ENCODE peak calls at places on chromosomes 11 and 22, in six cellular contexts. Q, N, A, R, C and H are unnamed samples.
A peak's percentile ranks its signal among the peaks of the same experiment; 100 is the strongest.

GRCh38 chr22:36144886-36145541 is 15.5 kb downstream of the APOL3 start:
- DNase-seq in A (peak; percentile 69), R (peak; percentile 42), N (peak; percentile 86), Q (peak; percentile 81), C (peak; percentile 53), H (peak; percentile 56)

GRCh38 chr11:35165416-35166368 is 26.7 kb downstream of the CD44 start:
- DNase-seq in R (no peak), C (no peak), Q (peak; percentile 86), N (no peak), A (peak; percentile 50), H (no peak)

GRCh38 chr11:70065318-70066135 is 12.6 kb upstream of the ANO1 start:
- DNase-seq in R (no peak), Q (no peak), C (no peak), A (no peak), N (peak; percentile 20), H (no peak)

GRCh38 chr11:72613977-72614376 is 60.2 kb downstream of the PDE2A start:
- DNase-seq in A (no peak), N (no peak), C (no peak), Q (no peak), R (no peak), H (no peak)

GRCh38 chr22:36282078-36282831 is 29.3 kb downstream of the APOL1 start:
- DNase-seq in R (no peak), Q (no peak), A (no peak), C (no peak), N (no peak), H (no peak)

GRCh38 chr22:37563153-37564081 is 3.1 kb downstream of the CDC42EP1 start:
- DNase-seq in R (no peak), Q (peak; percentile 96), A (peak; percentile 97), C (no peak), N (no peak), H (peak; percentile 83)

GRCh38 chr11:67668191-67668551 is 6.3 kb downstream of the ALDH3B2 start:
- DNase-seq in N (no peak), C (no peak), Q (no peak), R (no peak), A (no peak), H (no peak)

GRCh38 chr11:82907376-82907775 is 5.8 kb downstream of the DDIAS start:
- DNase-seq in Q (no peak), A (no peak), C (no peak), N (no peak), R (no peak), H (no peak)

GRCh38 chr22:41021655-41022454 is 70.5 kb upstream of the EP300 start:
- DNase-seq in R (peak; percentile 36), Q (peak; percentile 51), A (peak; percentile 16), N (peak; percentile 68), C (no peak), H (peak; percentile 79)

GRCh38 chr22:32144875-32145274 is 14.2 kb downstream of the C22orf42 start:
- DNase-seq in R (no peak), A (no peak), Q (no peak), C (no peak), N (no peak), H (no peak)

GRCh38 chr11:129277216-129277838 is 85.2 kb upstream of the ARHGAP32 start:
- DNase-seq in R (no peak), A (peak; percentile 20), N (no peak), C (no peak), Q (peak; percentile 18), H (peak; percentile 19)
- H3K23ac ChIP-seq in R (no peak overlapping the region), A (no peak overlapping the region), N (no peak overlapping the region), C (no peak overlapping the region), Q (no peak overlapping the region), H (no peak overlapping the region)

GRCh38 chr11:40401132-40401853 is 1058.2 kb downstream of the LRRC4C start:
- DNase-seq in Q (no peak), N (no peak), R (no peak), C (no peak), A (no peak), H (no peak)

GRCh38 chr11:40405614-40406013 is 1053.8 kb downstream of the LRRC4C start:
- DNase-seq in C (no peak), R (no peak), A (no peak), Q (no peak), N (no peak), H (no peak)

GRCh38 chr11:40403321-40403720 is 1056.1 kb downstream of the LRRC4C start:
- DNase-seq in A (peak; percentile 23), N (no peak), R (no peak), C (no peak), Q (peak; percentile 32), H (no peak)
- H4K91ac ChIP-seq in A (no peak overlapping the region), N (no peak overlapping the region), R (no peak overlapping the region), C (no peak overlapping the region), Q (no peak overlapping the region), H (no peak overlapping the region)

DNA sequence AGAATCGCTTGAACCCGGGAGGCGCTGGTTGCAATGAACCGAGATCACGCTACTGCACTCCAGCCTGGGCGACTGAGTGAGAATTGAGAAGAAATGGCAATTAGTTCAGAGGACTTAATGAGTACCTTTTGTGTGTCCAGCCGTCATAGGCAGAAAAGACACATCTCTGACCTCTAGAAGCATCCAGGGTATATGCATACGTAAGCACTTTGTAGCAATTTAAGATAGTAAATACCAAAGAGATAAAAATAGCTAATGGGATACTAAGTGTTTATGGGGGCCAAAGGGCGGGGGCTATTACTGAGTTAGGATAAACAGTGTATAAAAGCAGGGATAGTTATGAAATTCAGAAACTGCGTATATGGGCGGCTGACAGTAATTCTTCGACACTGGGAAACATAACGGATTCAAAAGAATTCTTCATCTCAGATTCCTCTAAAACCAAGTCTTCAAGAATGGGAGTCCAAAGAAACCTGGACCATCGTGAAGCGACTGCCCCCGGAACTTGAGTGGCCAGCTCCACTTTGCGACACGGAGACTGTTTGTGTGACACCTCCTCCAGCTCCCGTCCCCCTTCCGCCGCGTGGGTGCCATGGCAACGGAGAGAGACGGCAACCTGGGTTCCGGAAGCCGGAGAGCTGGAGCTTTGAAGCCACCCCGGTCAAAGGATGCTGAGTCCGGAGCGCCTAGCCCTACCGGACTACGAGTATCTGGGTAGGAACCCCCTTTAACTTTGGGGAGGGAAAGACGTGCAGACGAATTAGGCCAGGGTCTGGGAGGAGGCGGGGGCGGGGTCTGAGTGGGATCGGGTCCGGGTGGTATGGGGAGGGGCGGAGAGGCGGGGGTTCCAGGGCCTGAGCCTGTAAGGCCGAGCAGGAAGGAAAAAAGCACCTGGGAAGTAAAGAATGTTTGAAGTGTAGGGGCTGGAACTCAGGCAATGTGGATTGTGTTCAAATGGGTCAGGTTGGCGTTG is at the start of gene CSTPP1:
- DNase-seq in Q (peak; percentile 92), N (peak; percentile 95), C (peak; percentile 71), A (peak; percentile 92), R (peak; percentile 93), H (peak; percentile 90)
- H4K8ac ChIP-seq in Q (peak within 1 kb of the TSS; percentile 60), N (no peak within 1 kb of the TSS), C (no peak within 1 kb of the TSS), A (peak within 1 kb of the TSS; percentile 94), R (no peak within 1 kb of the TSS), H (peak within 1 kb of the TSS; percentile 88)

GRCh38 chr11:64864473-64865285 is 13.7 kb downstream of the EHD1 start:
- DNase-seq in R (no peak), C (no peak), A (peak; percentile 97), Q (peak; percentile 95), N (no peak), H (peak; percentile 94)

GRCh38 chr11:64866173-64866491 is 12.3 kb downstream of the EHD1 start:
- DNase-seq in N (no peak), A (no peak), C (no peak), R (no peak), Q (no peak), H (no peak)

GRCh38 chr11:64863381-64864060 is 14.9 kb downstream of the EHD1 start:
- DNase-seq in N (no peak), C (no peak), R (no peak), Q (no peak), A (no peak), H (no peak)

GRCh38 chr11:64864135-64864472 is 14.3 kb downstream of the EHD1 start:
- DNase-seq in Q (no peak), A (no peak), R (no peak), C (no peak), N (no peak), H (no peak)

GRCh38 chr11:64865286-64866172 is 12.9 kb downstream of the EHD1 start:
- DNase-seq in A (peak; percentile 92), R (no peak), C (no peak), Q (peak; percentile 92), N (no peak), H (peak; percentile 77)
- H3K23ac ChIP-seq in A (peak overlapping the region; percentile 73), R (no peak overlapping the region), C (no peak overlapping the region), Q (peak overlapping the region; percentile 13), N (no peak overlapping the region), H (no peak overlapping the region)

GRCh38 chr11:100403817-100404216 is 283.3 kb upstream of the ARHGAP42 start:
- DNase-seq in A (peak; percentile 89), C (no peak), R (peak; percentile 41), Q (peak; percentile 49), N (no peak), H (no peak)
- H4K91ac ChIP-seq in A (peak overlapping the region; percentile 5), C (no peak overlapping the region), R (no peak overlapping the region), Q (no peak overlapping the region), N (no peak overlapping the region), H (no peak overlapping the region)

GRCh38 chr11:76785513-76785912 is 2.4 kb downstream of the TSKU start:
- DNase-seq in N (no peak), A (no peak), R (no peak), C (no peak), Q (no peak), H (no peak)
- H4K8ac ChIP-seq in N (no peak overlapping the region), A (no peak overlapping the region), R (no peak overlapping the region), C (no peak overlapping the region), Q (no peak overlapping the region), H (peak overlapping the region; percentile 40)

DNA sequence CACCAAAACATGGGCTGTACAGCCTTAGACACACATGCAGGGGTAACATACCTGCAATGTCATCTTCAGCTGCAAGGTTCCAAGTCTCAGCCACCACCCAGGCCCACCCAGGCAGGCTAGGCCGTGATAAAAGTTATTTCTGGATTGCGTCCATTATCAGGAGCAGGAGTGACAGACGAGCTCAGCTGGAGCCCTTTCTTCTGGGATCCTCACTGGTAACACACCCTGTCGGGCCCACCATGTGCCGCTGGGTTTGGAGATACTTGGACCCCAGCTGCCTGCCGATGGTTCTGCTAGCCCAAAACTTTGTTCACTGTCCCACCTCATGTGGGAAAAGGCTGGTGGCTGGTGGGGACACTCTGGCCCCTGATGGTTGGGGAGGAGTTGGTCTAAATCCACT is 24.8 kb downstream of the TMPRSS5 start:
- DNase-seq in A (no peak), R (no peak), C (no peak), N (no peak), Q (no peak), H (no peak)
- H3K23ac ChIP-seq in A (no peak overlapping the region), R (peak overlapping the region; percentile 8), C (no peak overlapping the region), N (no peak overlapping the region), Q (no peak overlapping the region), H (no peak overlapping the region)

GRCh38 chr11:74008373-74009229 is at the start of gene UCP3:
- DNase-seq in A (no peak), C (no peak), Q (no peak), N (no peak), R (no peak), H (no peak)
- H4K91ac ChIP-seq in A (no peak within 1 kb of the TSS), C (no peak within 1 kb of the TSS), Q (peak within 1 kb of the TSS; percentile 43), N (no peak within 1 kb of the TSS), R (no peak within 1 kb of the TSS), H (no peak within 1 kb of the TSS)

GRCh38 chr11:75525433-75526191 is at the start of gene GDPD5:
- DNase-seq in Q (peak; percentile 72), A (peak; percentile 64), N (peak; percentile 89), C (peak; percentile 54), R (peak; percentile 88), H (peak; percentile 93)
- H4K8ac ChIP-seq in Q (peak within 1 kb of the TSS; percentile 83), A (peak within 1 kb of the TSS; percentile 92), N (no peak within 1 kb of the TSS), C (peak within 1 kb of the TSS; percentile 87), R (no peak within 1 kb of the TSS), H (peak within 1 kb of the TSS; percentile 72)